ENCODE peak calls at places on chromosomes 16 and 17, in six cellular contexts. E is astrocyte of the cerebellum, P is BE2C, H is fibroblast of pulmonary artery, Z is AG10803, J is thoracic aorta. M is an unnamed sample.

GRCh38 chr17:7703584-7704574 is 1.1 kb upstream of the EFNB3 start:
- DNase-seq in P (peak), Z (peak), H (peak), J (no peak), E (no peak), M (peak)

GRCh38 chr17:57530508-57530907 is 214.6 kb downstream of the CCDC182 start:
- DNase-seq in E (no peak), Z (peak), J (no peak), H (peak), P (no peak), M (no peak)

GRCh38 chr16:69501956-69502457 is 63.8 kb upstream of the NFAT5 start:
- DNase-seq in E (no peak), J (no peak), Z (no peak), P (no peak), H (peak), M (no peak)

GRCh38 chr17:62950067-62950466 is 16.0 kb upstream of the TANC2 start:
- DNase-seq in E (peak), Z (peak), H (peak), J (peak), P (peak), M (no peak)

GRCh38 chr17:64109400-64109799 is 20.5 kb downstream of the ERN1 start:
- DNase-seq in J (no peak), E (no peak), H (no peak), Z (no peak), P (no peak), M (no peak)

GRCh38 chr17:11506635-11507034 is 91.6 kb upstream of the DNAH9 start:
- DNase-seq in H (peak), E (no peak), Z (no peak), P (no peak), J (no peak), M (peak)

GRCh38 chr16:86505899-86506864 is 4.1 kb upstream of the FOXF1 start:
- DNase-seq in Z (no peak), P (no peak), J (no peak), H (no peak), E (no peak), M (no peak)

GRCh38 chr17:74274703-74275340 is 788 bp downstream of the DNAI2 start:
- DNase-seq in Z (no peak), H (no peak), E (no peak), J (no peak), P (no peak), M (no peak)

GRCh38 chr17:77002103-77003045 is 134.2 kb downstream of the MGAT5B start:
- DNase-seq in J (no peak), Z (peak), H (peak), P (peak), E (peak), M (peak)

GRCh38 chr17:75843577-75844529 is at the start of gene UNC13D:
- DNase-seq in P (peak), Z (no peak), H (no peak), J (no peak), E (no peak), M (no peak)

GRCh38 chr16:8552487-8553221 is 37.7 kb downstream of the TMEM114 start:
- DNase-seq in P (no peak), Z (no peak), H (no peak), J (no peak), E (no peak), M (no peak)

GRCh38 chr17:42809250-42809649 is 10.6 kb downstream of the CNTD1 start:
- DNase-seq in P (no peak), E (peak), Z (peak), H (peak), J (no peak), M (no peak)

GRCh38 chr17:77644981-77645380 is 313.5 kb upstream of the TNRC6C start:
- DNase-seq in P (no peak), H (no peak), E (no peak), J (no peak), Z (no peak), M (no peak)

GRCh38 chr17:46090871-46091270 is 91.8 kb downstream of the STH start:
- DNase-seq in J (no peak), Z (no peak), H (no peak), E (no peak), P (no peak), M (no peak)

GRCh38 chr17:78387982-78388941 is 9.8 kb downstream of the PGS1 start:
- DNase-seq in H (peak), E (no peak), P (no peak), J (no peak), Z (no peak), M (no peak)

GRCh38 chr17:81386646-81387234 is 8.5 kb upstream of the BAHCC1 start:
- DNase-seq in P (no peak), E (no peak), J (no peak), Z (peak), H (no peak), M (no peak)

GRCh38 chr17:17636456-17636855 is 44.8 kb upstream of the RAI1 start:
- DNase-seq in H (no peak), P (no peak), Z (no peak), E (no peak), J (no peak), M (no peak)

GRCh38 chr16:57751539-57752202 is 16.1 kb downstream of the KATNB1 start:
- DNase-seq in H (no peak), E (no peak), P (no peak), Z (no peak), J (no peak), M (no peak)

GRCh38 chr17:2051388-2052237 is 3.3 kb upstream of the HIC1 start:
- DNase-seq in Z (no peak), P (no peak), E (no peak), J (no peak), H (no peak), M (no peak)

GRCh38 chr16:87366930-87367329 is 16.6 kb downstream of the FBXO31 start:
- DNase-seq in J (no peak), P (no peak), Z (no peak), H (no peak), E (no peak), M (no peak)

GRCh38 chr16:3101018-3101840 is 2.1 kb upstream of the ZSCAN10 start:
- DNase-seq in J (no peak), Z (peak), H (peak), P (peak), E (no peak), M (no peak)

GRCh38 chr17:38676706-38677504 is 2.1 kb upstream of the EPOP start:
- DNase-seq in Z (peak), J (peak), H (peak), P (peak), E (peak), M (peak)

GRCh38 chr17:27295945-27296344 is 2.0 kb downstream of the WSB1 start:
- DNase-seq in P (no peak), E (no peak), Z (no peak), J (no peak), H (no peak), M (no peak)

GRCh38 chr16:87742781-87743490 is 22.9 kb downstream of the KLHDC4 start:
- DNase-seq in J (no peak), E (no peak), H (no peak), P (no peak), Z (no peak), M (no peak)

GRCh38 chr17:55458287-55458900 is 36.8 kb upstream of the MMD start:
- DNase-seq in Z (no peak), E (no peak), J (no peak), P (no peak), H (no peak), M (no peak)

GRCh38 chr16:11585460-11586374 is 1.0 kb downstream of the LITAF start:
- DNase-seq in P (no peak), E (no peak), Z (no peak), J (no peak), H (no peak), M (no peak)

GRCh38 chr16:88809676-88810165 is 2.0 kb downstream of the APRT start:
- DNase-seq in P (no peak), E (no peak), H (no peak), J (no peak), Z (no peak), M (no peak)

GRCh38 chr16:88945473-88945872 is 31.5 kb downstream of the CBFA2T3 start:
- DNase-seq in J (no peak), E (no peak), H (no peak), P (no peak), Z (no peak), M (no peak)

GRCh38 chr16:54651851-54652770 is 278.6 kb upstream of the IRX5 start:
- DNase-seq in P (no peak), H (peak), J (no peak), Z (no peak), E (no peak), M (no peak)

GRCh38 chr17:75897076-75898019 is 597 bp upstream of the TRIM65 start:
- DNase-seq in H (no peak), E (no peak), J (no peak), P (no peak), Z (no peak), M (no peak)

GRCh38 chr17:16954541-16954940 is 17.4 kb downstream of the TNFRSF13B start:
- DNase-seq in J (no peak), H (no peak), P (no peak), E (no peak), Z (no peak), M (no peak)

GRCh38 chr16:20847577-20847976 is 41.2 kb downstream of the REXO5 start:
- DNase-seq in Z (no peak), J (no peak), P (no peak), H (no peak), E (no peak), M (no peak)

GRCh38 chr16:63461248-63461841 is 1425.1 kb upstream of the CDH8 start:
- DNase-seq in J (no peak), P (peak), E (peak), H (peak), Z (peak), M (no peak)

GRCh38 chr16:25872369-25873070 is 180.8 kb downstream of the HS3ST4 start:
- DNase-seq in E (no peak), P (no peak), H (no peak), J (no peak), Z (no peak), M (no peak)

GRCh38 chr17:42571435-42572225 is 4.7 kb downstream of the MLX start:
- DNase-seq in Z (peak), P (no peak), H (no peak), J (no peak), E (no peak), M (no peak)

DNA sequence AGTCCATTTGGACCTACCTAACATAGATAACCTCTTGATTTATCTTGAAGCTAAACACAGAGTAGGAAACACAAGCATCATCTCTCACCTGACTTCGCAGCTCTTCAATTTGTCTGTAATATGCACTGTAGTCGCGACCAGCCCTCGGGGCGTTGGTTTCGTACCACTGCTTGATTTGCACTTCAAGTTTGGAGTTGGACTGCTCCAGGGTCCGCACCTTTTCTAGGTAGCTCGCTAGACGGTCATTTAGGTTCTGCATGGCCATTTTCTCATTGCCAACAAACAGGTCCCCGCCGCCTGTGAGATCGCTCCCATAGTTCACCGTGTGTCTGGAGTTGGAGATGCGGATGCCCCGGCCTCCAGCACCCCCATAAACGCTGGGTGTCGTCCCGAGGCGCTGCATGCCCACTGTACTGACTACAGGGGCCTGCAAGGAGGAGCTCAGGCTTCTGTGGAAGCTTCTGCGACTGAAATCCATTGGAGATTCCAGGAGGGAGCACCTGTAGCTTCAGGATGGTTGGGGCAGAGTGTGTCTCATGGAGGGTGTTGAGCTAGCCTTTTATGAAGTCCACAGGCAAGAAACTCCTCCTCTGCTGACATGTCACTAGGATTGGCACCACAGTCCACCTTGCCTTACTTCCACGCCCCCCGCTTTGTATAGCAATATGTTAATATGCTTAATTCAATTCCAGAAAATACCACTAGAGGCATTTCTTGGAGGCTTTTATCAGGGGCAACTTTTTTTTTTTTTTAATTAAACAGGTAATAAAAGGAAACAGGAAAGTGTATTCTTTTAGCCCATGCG is at the start of gene KRT20:
- DNase-seq in E (no peak), Z (no peak), P (no peak), H (no peak), J (no peak), M (no peak)
- TF ChIP-seq CTCF in E (no peak), Z (no peak), P (peak), H (peak), J (no peak), M (no peak)

GRCh38 chr17:50541916-50542688 is 4.9 kb upstream of the SPATA20 start:
- DNase-seq in H (peak), Z (peak), P (peak), J (no peak), E (no peak), M (peak)
- TF ChIP-seq CTCF in H (no peak), Z (peak), P (peak), J (no peak), E (no peak), M (peak)

DNA sequence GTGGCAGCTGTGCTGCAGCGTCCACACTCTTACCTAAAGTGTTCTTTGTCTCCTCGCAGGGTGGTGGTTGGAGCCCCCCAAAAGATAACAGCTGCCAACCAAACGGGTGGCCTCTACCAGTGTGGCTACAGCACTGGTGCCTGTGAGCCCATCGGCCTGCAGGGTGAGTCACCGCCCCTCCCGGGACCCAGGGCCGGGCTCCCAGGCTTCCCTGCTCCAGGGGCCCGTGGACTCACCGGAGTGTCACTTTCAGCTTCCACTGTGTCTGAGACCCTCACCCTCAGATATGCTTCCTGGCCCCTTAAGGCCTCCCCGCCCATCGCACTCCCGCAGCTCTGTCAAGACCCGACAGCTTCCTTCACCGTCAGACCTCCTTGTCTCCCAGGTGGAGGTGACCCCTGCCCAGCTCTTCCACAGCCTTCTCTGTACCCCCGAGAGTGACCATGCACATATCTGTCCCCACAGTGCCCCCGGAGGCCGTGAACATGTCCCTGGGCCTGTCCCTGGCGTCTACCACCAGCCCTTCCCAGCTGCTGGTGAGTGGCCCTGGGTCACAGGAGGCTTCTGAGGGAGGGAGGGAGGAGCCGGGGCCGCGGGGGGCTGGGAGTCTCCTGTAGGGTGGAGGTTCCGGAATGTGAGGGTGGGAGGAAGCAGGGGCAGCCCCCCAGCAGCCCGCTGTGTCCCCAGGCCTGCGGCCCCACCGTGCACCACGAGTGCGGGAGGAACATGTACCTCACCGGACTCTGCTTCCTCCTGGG is 1.8 kb downstream of the ITGAX start:
- DNase-seq in P (no peak), J (no peak), E (no peak), H (no peak), Z (no peak), M (no peak)
- TF ChIP-seq CTCF in P (no peak), J (no peak), E (no peak), H (no peak), Z (no peak), M (peak)

GRCh38 chr17:72060084-72060483 is 60.7 kb upstream of the SOX9 start:
- DNase-seq in J (no peak), E (no peak), Z (no peak), H (no peak), P (no peak), M (no peak)
- TF ChIP-seq CTCF in J (no peak), E (no peak), Z (no peak), H (no peak), P (no peak), M (no peak)

GRCh38 chr17:4858880-4859260 is 25.7 kb downstream of the MINK1 start:
- DNase-seq in Z (peak), P (peak), E (no peak), H (peak), J (peak), M (no peak)

GRCh38 chr17:4854181-4854681 is 21.1 kb downstream of the MINK1 start:
- DNase-seq in J (no peak), H (no peak), P (no peak), E (no peak), Z (peak), M (no peak)

GRCh38 chr17:4858068-4858879 is 25.1 kb downstream of the MINK1 start:
- DNase-seq in E (no peak), Z (no peak), J (no peak), H (peak), P (no peak), M (no peak)

GRCh38 chr17:4856271-4856936 is 23.3 kb downstream of the MINK1 start:
- DNase-seq in P (no peak), E (no peak), H (no peak), Z (no peak), J (no peak), M (no peak)

DNA sequence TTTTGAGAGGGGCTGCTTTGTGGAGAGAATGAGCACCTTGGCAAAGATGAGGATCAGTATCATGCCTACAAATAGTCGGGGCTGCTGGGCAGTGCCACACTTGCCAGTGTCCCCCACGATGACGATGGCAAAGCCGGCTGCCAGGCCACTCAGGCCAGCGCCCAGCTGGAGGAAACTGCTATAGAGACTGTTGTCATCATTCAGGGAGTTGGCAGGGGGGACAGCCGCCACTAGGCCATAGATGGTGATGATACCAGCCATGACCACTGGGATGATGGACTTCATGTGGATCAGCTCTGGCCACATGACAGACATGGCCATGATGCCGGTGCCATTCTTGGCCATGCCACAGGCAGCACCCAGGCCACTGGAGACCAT is 23.8 kb downstream of the MINK1 start:
- DNase-seq in H (no peak), P (no peak), J (no peak), Z (no peak), E (no peak), M (no peak)
- TF ChIP-seq CTCF in H (no peak), P (no peak), J (no peak), Z (no peak), E (no peak), M (no peak)

GRCh38 chr16:50335198-50335958 is 33.4 kb downstream of the BRD7 start:
- DNase-seq in H (no peak), J (no peak), P (no peak), E (no peak), Z (no peak), M (no peak)
- TF ChIP-seq CTCF in H (no peak), J (no peak), P (no peak), E (no peak), Z (no peak), M (no peak)

DNA sequence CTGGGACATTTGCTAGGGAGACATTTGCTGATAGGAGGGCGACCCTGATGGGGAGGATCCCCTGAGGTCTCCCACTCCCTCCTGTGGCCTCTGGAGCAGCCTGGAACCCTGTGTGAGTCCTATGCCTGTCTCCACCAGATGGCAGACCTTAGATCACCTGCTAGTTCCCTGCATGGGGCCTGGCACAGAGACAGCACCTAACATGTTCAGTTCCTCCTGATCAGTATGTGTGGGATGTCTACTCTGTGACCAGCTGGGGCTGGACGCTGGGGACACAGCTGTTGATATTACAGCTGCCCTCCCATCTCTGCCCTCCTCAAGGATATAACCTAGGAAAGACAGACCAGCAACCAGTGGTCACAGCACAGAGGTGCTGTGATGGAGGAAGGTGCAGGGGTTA is 1.1 kb upstream of the ADCY7 start:
- DNase-seq in E (no peak), H (no peak), J (no peak), P (peak), Z (no peak), M (no peak)
- TF ChIP-seq CTCF in E (peak), H (peak), J (no peak), P (peak), Z (peak), M (peak)

DNA sequence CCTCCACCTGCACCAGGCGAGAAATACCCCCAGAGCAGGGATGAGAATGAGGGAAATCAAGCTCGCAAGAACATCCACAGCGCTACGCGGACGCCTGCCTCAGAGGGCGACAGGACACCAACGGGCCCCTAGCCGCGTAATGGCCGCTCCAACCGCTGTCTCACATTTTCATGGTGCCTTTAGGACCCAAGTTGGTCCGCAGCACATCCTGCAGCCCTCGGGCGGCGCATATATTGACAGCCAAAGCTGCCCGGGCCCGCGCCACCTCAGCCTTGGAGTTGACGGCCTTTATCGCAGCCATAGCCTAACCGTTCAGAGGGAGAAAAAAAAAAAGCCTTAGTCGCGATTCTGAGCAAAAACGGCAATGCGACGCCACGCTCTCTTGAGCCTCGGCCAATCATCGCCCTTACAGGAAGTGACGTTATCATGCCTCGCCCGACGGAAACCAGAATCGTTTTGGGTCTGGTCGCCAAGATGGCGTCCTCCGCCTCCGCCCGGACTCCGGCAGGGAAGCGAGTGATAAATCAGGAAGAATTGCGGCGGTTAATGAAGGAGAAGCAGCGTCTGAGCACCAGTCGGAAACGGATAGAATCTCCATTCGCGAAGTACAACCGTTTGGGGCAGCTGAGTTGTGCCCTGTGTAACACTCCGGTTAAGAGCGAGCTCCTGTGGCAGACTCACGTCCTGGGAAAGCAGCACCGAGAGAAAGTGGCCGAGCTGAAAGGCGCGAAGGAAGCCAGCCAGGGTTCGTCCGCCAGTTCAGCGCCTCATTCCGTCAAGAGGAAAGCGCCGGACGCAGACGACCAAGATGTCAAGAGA is at the start of the genes CCT6B and ZNF830:
- DNase-seq in J (peak), E (peak), H (peak), Z (peak), P (peak), M (peak)
- TF ChIP-seq CTCF in J (no peak), E (no peak), H (no peak), Z (no peak), P (no peak), M (no peak)